ENCODE peak calls at places on chromosomes 12 and 14, in seven cellular contexts. O, Z, U, G, D, F and E are unnamed samples.
A peak's percentile ranks its signal among the peaks of the same experiment; 100 is the strongest.

GRCh38 chr14:47040490-47040889 is 388.9 kb upstream of the RPL10L start:
- DNase-seq in D (peak; percentile 12), O (peak; percentile 31), U (peak; percentile 78), G (peak; percentile 30), Z (peak; percentile 65), F (no peak), E (peak; percentile 50)

GRCh38 chr14:75636100-75636692 is 24.5 kb downstream of the ERG28 start:
- DNase-seq in Z (no peak), O (no peak), F (peak; percentile 55), U (peak; percentile 27), D (no peak), G (no peak), E (peak; percentile 43)

GRCh38 chr12:104576178-104576778 is 119.5 kb downstream of the CHST11 start:
- DNase-seq in O (no peak), F (no peak), D (no peak), U (no peak), Z (no peak), G (no peak), E (no peak)

GRCh38 chr12:93000026-93000425 is 70.9 kb upstream of the EEA1 start:
- DNase-seq in U (no peak), O (no peak), D (no peak), F (no peak), Z (no peak), G (peak; percentile 68), E (no peak)

GRCh38 chr12:121797937-121798801 is 4.7 kb upstream of the RHOF start:
- DNase-seq in U (peak; percentile 49), O (no peak), G (peak; percentile 62), Z (peak; percentile 86), D (no peak), F (peak; percentile 37), E (peak; percentile 65)

GRCh38 chr12:57129311-57130288 is 1.3 kb downstream of the LRP1 start:
- DNase-seq in Z (no peak), F (peak; percentile 86), G (no peak), O (no peak), U (peak; percentile 64), D (no peak), E (peak; percentile 39)

GRCh38 chr14:86035882-86036281 is 505.9 kb downstream of the FLRT2 start:
- DNase-seq in U (peak; percentile 75), Z (peak; percentile 30), O (no peak), G (peak; percentile 34), F (peak; percentile 26), D (peak; percentile 14), E (peak; percentile 34)

GRCh38 chr12:24270464-24270863 is 321.0 kb upstream of the SOX5 start:
- DNase-seq in F (no peak), U (no peak), O (no peak), G (no peak), Z (no peak), D (no peak), E (no peak)

GRCh38 chr12:130162267-130162666 is at the start of gene FZD10:
- DNase-seq in Z (peak; percentile 67), D (no peak), F (peak; percentile 50), G (no peak), O (no peak), U (peak; percentile 62), E (peak; percentile 91)

GRCh38 chr12:130162771-130163460 is 652 bp downstream of the FZD10 start:
- DNase-seq in G (no peak), D (no peak), F (no peak), O (no peak), Z (no peak), U (no peak), E (no peak)

GRCh38 chr12:130164216-130164542 is 1.9 kb downstream of the FZD10 start:
- DNase-seq in F (no peak), D (no peak), G (no peak), O (no peak), Z (no peak), U (no peak), E (no peak)

GRCh38 chr12:130164931-130165330 is 2.7 kb downstream of the FZD10 start:
- DNase-seq in Z (no peak), O (no peak), U (no peak), F (no peak), D (no peak), G (no peak), E (peak; percentile 58)

DNA sequence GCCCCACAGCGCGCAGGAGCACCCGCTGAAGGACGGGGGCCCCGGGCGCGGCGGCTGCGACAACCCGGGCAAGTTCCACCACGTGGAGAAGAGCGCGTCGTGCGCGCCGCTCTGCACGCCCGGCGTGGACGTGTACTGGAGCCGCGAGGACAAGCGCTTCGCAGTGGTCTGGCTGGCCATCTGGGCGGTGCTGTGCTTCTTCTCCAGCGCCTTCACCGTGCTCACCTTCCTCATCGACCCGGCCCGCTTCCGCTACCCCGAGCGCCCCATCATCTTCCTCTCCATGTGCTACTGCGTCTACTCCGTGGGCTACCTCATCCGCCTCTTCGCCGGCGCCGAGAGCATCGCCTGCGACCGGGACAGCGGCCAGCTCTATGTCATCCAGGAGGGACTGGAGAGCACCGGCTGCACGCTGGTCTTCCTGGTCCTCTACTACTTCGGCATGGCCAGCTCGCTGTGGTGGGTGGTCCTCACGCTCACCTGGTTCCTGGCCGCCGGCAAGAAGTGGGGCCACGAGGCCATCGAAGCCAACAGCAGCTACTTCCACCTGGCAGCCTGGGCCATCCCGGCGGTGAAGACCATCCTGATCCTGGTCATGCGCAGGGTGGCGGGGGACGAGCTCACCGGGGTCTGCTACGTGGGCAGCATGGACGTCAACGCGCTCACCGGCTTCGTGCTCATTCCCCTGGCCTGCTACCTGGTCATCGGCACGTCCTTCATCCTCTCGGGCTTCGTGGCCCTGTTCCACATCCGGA is 1.4 kb downstream of the FZD10 start:
- DNase-seq in F (no peak), D (no peak), O (no peak), Z (no peak), U (no peak), G (no peak), E (peak; percentile 31)
- TF ChIP-seq EZH2 in F (no peak), D (no peak), O (no peak), Z (peak; percentile 86), U (no peak), G (no peak), E (peak; percentile 100)

GRCh38 chr14:101409006-101409543 is 152.2 kb upstream of the DIO3 start:
- DNase-seq in Z (no peak), G (peak; percentile 11), D (no peak), U (no peak), F (no peak), O (no peak), E (no peak)

GRCh38 chr14:101406921-101407320 is 154.4 kb upstream of the DIO3 start:
- DNase-seq in U (no peak), D (no peak), Z (no peak), O (no peak), F (no peak), G (no peak), E (no peak)

GRCh38 chr14:101407328-101407727 is 154.0 kb upstream of the DIO3 start:
- DNase-seq in Z (no peak), O (no peak), U (no peak), F (no peak), G (no peak), D (no peak), E (no peak)

GRCh38 chr14:101410126-101410525 is 151.2 kb upstream of the DIO3 start:
- DNase-seq in O (no peak), G (no peak), D (no peak), F (no peak), U (no peak), Z (no peak), E (no peak)

DNA sequence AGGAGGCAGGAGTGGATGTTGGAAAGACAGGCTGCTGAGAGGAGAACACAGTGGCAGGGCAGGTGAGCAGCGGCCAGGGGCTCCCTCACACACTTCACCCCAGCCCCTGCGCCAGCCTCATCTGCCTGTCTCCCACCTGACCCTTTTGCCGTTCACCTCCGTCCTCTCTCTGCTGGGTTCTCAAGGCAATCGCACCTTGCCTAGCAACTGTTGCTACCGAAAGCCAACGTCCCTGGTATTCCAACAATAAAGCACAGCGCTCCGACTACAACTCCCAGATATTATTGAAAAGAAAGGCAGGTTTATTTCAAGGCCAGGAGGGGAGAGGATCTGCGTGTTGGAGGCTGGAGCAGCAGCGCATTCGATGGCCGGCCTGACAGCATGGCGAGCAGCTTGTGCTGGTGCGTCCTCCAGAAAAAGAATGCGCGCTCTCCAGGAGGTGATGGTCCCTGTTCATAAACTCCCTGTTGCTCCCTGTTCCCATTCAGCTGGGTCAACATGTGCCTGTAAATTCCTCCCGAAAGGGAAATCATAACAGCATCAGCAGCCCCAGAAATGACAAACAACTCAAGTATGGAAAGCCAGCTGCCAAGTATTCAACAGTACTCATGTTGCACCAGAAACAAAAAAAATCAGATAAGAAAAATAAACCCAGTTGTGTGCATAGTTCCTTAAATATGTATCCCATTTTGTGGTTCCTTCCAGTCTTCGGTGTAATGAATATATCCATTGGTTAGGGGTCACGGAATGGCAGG is 153.0 kb upstream of the DIO3 start:
- DNase-seq in F (peak; percentile 85), D (no peak), Z (no peak), U (no peak), G (peak; percentile 84), O (no peak), E (no peak)
- TF ChIP-seq EZH2phosphoT487 in F (no peak), D (no peak), Z (no peak), U (no peak), G (no peak), O (no peak), E (no peak)

GRCh38 chr14:92323916-92324818 is 1.2 kb downstream of the SLC24A4 start:
- DNase-seq in F (no peak), D (no peak), O (no peak), U (peak; percentile 50), G (no peak), Z (no peak), E (peak; percentile 9)

GRCh38 chr14:92328664-92329255 is 5.8 kb downstream of the SLC24A4 start:
- DNase-seq in U (no peak), Z (no peak), F (no peak), G (no peak), D (no peak), O (no peak), E (no peak)

GRCh38 chr14:92322516-92322915 is 449 bp upstream of the SLC24A4 start:
- DNase-seq in G (no peak), F (no peak), O (no peak), Z (no peak), U (peak; percentile 61), D (no peak), E (peak; percentile 34)

GRCh38 chr14:92323031-92323915 is at the start of gene SLC24A4:
- DNase-seq in D (no peak), O (no peak), Z (peak; percentile 26), G (no peak), U (peak; percentile 69), F (peak; percentile 44), E (peak; percentile 75)

DNA sequence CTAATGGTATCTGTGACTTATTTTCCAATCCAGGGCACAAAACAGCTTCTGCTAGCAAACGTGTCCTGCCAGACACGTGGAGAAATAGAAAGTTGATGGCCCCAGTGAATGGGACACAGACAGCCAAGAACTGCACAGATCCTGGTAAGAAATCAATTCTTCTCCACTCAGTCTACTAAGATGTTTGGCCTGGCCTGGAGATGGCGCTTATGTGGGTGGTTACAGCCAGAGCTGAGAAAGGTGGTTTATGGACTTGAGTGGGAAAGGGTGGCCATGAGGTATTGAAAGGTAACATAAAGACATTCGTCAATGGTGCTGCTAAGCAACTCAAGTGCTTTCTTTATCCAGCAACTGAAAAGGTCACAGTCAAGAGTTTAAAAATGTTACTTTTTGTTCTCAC is 2.9 kb downstream of the SLC24A4 start:
- DNase-seq in D (no peak), G (no peak), U (no peak), F (no peak), Z (no peak), O (no peak), E (no peak)
- TF ChIP-seq EZH2 in D (no peak), G (no peak), U (no peak), F (no peak), Z (no peak), O (no peak), E (no peak)

DNA sequence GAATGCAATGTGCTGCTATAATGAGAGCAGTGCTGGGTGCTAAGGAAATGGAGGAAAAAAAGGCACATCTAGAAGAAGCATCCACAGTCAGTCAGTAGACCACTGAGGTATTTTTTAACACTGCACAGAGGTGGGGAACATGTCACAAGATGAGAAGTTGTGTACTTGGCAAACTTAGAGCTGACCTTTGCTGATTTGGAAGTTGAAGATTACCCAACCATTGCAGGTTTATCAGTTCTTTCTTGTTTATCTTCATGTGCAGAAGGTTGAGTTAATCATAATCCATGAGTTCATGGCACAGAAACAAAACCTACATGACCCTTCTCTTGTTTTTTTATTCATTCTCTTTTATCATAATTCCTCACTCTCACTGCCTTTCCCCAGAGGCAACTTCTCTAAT is 3.2 kb upstream of the PAH start:
- DNase-seq in D (no peak), U (no peak), G (no peak), Z (peak; percentile 12), O (no peak), F (no peak), E (no peak)
- TF ChIP-seq EZH2phosphoT487 in D (no peak), U (no peak), G (no peak), Z (no peak), O (no peak), F (no peak), E (no peak)